ENCODE peak calls at places on chromosomes 4 and X, in four cellular contexts. H is GM23338, Y is upper lobe of left lung, J is Panc1. U is an unnamed sample.

GRCh38 chr4:123528501-123529277 is 132.1 kb downstream of the SPRY1 start:
- ATAC-seq in J (no peak), Y (no peak), H (no peak), U (no peak)

GRCh38 chrX:24301060-24301459 is 12.8 kb downstream of the SUPT20HL2 start:
- ATAC-seq in J (no peak), Y (no peak), H (no peak), U (no peak)

GRCh38 chr4:2939383-2940243 is 23.6 kb downstream of the NOP14 start:
- ATAC-seq in J (no peak), H (no peak), Y (no peak), U (no peak)

GRCh38 chr4:10296730-10297129 is 160.5 kb downstream of the ZNF518B start:
- ATAC-seq in H (peak; percentile 45), J (no peak), Y (no peak), U (no peak)

GRCh38 chr4:163568835-163569234 is 74.3 kb downstream of the TMA16 start:
- ATAC-seq in J (no peak), H (no peak), Y (no peak), U (no peak)

GRCh38 chrX:16807548-16807947 is 21.3 kb downstream of the TXLNG start:
- ATAC-seq in J (no peak), H (peak; percentile 79), Y (peak; percentile 53), U (no peak)

GRCh38 chr4:83174844-83175414 is 60.4 kb upstream of the PLAC8 start:
- ATAC-seq in J (no peak), Y (no peak), H (no peak), U (no peak)

GRCh38 chrX:20217279-20217678 is 49.4 kb downstream of the RPS6KA3 start:
- ATAC-seq in H (no peak), J (no peak), Y (peak; percentile 53), U (no peak)

DNA sequence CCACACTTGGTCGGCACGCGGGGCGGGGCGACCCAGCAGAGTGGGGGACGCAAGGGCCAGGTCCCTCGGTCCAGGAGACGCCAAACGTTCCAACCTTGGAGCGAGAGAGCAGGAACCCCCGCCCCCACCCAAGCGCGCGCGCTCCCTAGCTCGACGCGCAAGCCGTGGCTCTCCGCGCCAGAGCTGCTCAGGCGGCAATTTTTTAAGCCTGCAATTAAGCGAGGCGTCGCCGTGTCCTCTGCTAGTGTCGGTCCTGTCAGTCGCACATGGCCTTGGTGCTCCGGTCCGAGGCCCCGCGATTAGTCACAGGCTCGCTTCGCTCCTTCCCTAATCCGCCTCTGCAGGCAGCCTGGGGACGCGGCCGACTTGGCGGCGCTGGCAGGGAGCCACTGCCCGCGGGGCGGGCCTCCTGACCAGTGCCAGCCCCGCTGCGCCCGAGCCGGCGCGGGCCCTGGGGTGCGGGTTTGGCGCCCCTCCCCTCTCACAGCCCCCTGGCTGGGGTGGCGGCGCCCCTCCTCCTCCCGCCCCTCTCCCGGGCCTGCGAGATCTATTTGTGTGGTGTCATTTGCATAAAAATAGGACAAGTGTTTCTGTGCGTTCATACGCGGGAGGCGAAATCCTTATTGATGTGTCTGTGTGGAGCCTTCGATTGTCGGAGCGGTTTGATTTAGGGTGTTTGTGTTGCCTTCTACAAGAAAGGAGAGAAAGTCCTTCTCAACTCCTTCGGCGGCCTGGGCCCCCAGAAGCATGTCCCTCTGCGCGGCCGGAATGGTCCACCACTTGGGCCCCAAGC is 9.7 kb upstream of the BCOR start:
- ATAC-seq in J (peak; percentile 43), Y (peak; percentile 34), H (peak; percentile 6), U (peak; percentile 11)
- H3K4me3 ChIP-seq in J (peak overlapping the region; percentile 50), Y (peak overlapping the region; percentile 48), H (peak overlapping the region; percentile 63), U (peak overlapping the region; percentile 45)

GRCh38 chr4:15001248-15001824 is 945 bp upstream of the CPEB2 start:
- ATAC-seq in J (peak; percentile 12), Y (peak; percentile 51), H (peak; percentile 47), U (peak; percentile 26)
- TF ChIP-seq POLR2AphosphoS5 in J (no peak), Y (no peak), H (no peak), U (peak; percentile 51)

DNA sequence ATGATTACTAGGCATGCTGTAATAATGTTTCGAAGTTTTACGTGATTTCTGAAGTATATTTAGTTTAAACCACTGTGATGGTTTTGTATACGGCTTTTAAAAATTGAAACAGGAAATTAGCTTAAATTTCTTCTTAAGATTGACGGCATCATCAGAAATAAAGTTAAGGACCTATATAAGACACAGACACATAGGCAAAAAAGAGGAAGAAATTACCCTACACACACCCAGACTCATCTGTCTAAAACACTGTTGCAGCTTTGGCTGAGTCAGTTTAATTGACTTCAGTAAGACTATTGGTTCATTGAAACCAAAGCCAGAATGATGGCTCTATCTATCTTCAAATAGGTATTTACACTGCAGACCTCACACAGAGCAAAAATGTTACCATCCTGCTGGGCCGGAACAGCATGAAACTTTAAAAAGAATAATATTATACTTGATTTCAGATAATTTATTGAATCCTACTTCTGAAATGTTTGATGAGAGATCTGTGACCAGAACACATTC is 4.4 kb downstream of the HHIP start:
- ATAC-seq in Y (no peak), H (no peak), J (no peak), U (no peak)
- H3K4me3 ChIP-seq in Y (peak overlapping the region; percentile 3), H (peak overlapping the region; percentile 4), J (no peak overlapping the region), U (no peak overlapping the region)

GRCh38 chr4:186018261-186018660 is 50.7 kb upstream of the TLR3 start:
- ATAC-seq in Y (no peak), H (no peak), J (no peak), U (no peak)
- TF ChIP-seq POLR2AphosphoS5 in Y (no peak), H (no peak), J (no peak), U (no peak)

U was measured in gastroesophageal sphincter.